ENCODE peak calls at places on chromosomes 7 and 10, in six cellular contexts. N is GM06990, Z is HepG2, I is tibial artery, O is neural crest cell, X is BE2C. S is an unnamed sample.

GRCh38 chr7:44293561-44294324 is 31.7 kb downstream of the CAMK2B start:
- DNase-seq in N (no peak), I (peak), X (peak), Z (no peak), O (no peak), S (no peak)

GRCh38 chr10:70749756-70750155 is 35.4 kb downstream of the TBATA start:
- DNase-seq in N (no peak), I (no peak), Z (no peak), O (no peak), X (no peak), S (no peak)

GRCh38 chr7:132998763-132999162 is 83.1 kb downstream of the CHCHD3 start:
- DNase-seq in O (no peak), Z (no peak), I (no peak), X (no peak), N (no peak), S (no peak)

GRCh38 chr7:158017226-158018060 is 570.2 kb downstream of the PTPRN2 start:
- DNase-seq in Z (no peak), N (no peak), O (no peak), I (peak), X (no peak), S (no peak)

GRCh38 chr7:50348469-50349162 is 44.1 kb downstream of the IKZF1 start:
- DNase-seq in I (no peak), O (no peak), Z (no peak), N (no peak), X (no peak), S (no peak)

GRCh38 chr7:32937344-32938174 is 19.7 kb upstream of the FKBP9 start:
- DNase-seq in N (no peak), O (no peak), I (no peak), Z (peak), X (peak), S (peak)

GRCh38 chr7:118306771-118307170 is 82.3 kb downstream of the ANKRD7 start:
- DNase-seq in Z (no peak), O (no peak), I (no peak), N (no peak), X (no peak), S (no peak)

GRCh38 chr7:85554294-85554877 is 367.5 kb upstream of the SEMA3D start:
- DNase-seq in X (peak), Z (peak), O (peak), N (peak), I (no peak), S (peak)

GRCh38 chr10:54799491-54799890 is 1.5 kb downstream of the PCDH15 start:
- DNase-seq in Z (no peak), X (no peak), N (no peak), O (no peak), I (no peak), S (no peak)

GRCh38 chr7:64907641-64908326 is 4.7 kb downstream of the ZNF273 start:
- DNase-seq in N (no peak), I (no peak), X (no peak), O (no peak), Z (peak), S (no peak)

GRCh38 chr7:46989247-46989646 is 592.7 kb downstream of the TNS3 start:
- DNase-seq in Z (no peak), O (no peak), X (no peak), N (no peak), I (no peak), S (no peak)

GRCh38 chr10:77614778-77615625 is 22.6 kb downstream of the KCNMA1 start:
- DNase-seq in Z (no peak), X (no peak), N (no peak), I (no peak), O (no peak), S (no peak)

GRCh38 chr7:74069086-74069541 is 14.5 kb upstream of the LIMK1 start:
- DNase-seq in I (peak), O (no peak), X (no peak), N (no peak), Z (no peak), S (no peak)

GRCh38 chr10:69679736-69680135 is 49.7 kb downstream of the FAM241B start:
- DNase-seq in N (no peak), X (no peak), Z (no peak), O (no peak), I (peak), S (no peak)

GRCh38 chr7:43018446-43018845 is 86.3 kb downstream of the MRPL32 start:
- DNase-seq in X (no peak), O (no peak), Z (no peak), N (no peak), I (no peak), S (no peak)

GRCh38 chr7:157431951-157432540 is 95.2 kb downstream of the DNAJB6 start:
- DNase-seq in Z (no peak), O (no peak), N (no peak), I (peak), X (no peak), S (no peak)

GRCh38 chr10:5876181-5876768 is 13.4 kb downstream of the ANKRD16 start:
- DNase-seq in N (no peak), Z (no peak), X (peak), O (no peak), I (peak), S (peak)

GRCh38 chr7:157605638-157606037 is 268.8 kb downstream of the DNAJB6 start:
- DNase-seq in Z (no peak), I (no peak), X (no peak), N (no peak), O (no peak), S (no peak)

GRCh38 chr10:132408823-132409666 is 12.0 kb downstream of the PWWP2B start:
- DNase-seq in I (no peak), O (no peak), N (no peak), X (no peak), Z (no peak), S (no peak)

GRCh38 chr10:132408367-132408781 is 11.4 kb downstream of the PWWP2B start:
- DNase-seq in I (no peak), X (no peak), Z (no peak), O (no peak), N (no peak), S (no peak)

GRCh38 chr10:132406750-132407149 is 9.8 kb downstream of the PWWP2B start:
- DNase-seq in O (no peak), N (no peak), X (no peak), I (no peak), Z (no peak), S (no peak)

GRCh38 chr10:132407243-132407746 is 10.3 kb downstream of the PWWP2B start:
- DNase-seq in X (no peak), N (no peak), I (no peak), O (no peak), Z (peak), S (no peak)

DNA sequence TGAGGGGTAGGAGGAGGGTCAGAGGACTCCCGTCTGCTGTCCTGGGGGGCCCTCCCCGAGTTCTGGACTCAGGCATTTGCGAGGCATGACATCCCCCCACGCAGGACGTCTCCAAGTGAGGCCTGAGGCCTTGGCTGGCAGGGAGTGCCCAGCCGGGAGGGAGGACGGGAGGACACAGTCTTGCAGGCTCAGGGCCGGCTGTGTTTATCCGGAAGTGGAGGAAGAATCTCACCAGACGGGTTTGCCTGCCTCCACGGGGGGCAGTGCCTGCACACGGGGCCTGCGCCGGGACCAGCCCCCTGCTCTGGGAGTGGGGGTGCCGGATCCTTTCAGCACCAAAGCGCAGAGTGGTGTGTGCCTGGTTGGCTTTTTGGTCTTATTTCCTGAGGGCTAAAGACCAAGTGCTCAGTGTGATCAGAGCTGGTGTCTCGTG is 10.9 kb downstream of the PWWP2B start:
- DNase-seq in N (no peak), Z (no peak), X (no peak), O (no peak), I (no peak), S (no peak)
- TF ChIP-seq CTCF in N (no peak), Z (peak), X (no peak), O (no peak), I (no peak), S (no peak)

DNA sequence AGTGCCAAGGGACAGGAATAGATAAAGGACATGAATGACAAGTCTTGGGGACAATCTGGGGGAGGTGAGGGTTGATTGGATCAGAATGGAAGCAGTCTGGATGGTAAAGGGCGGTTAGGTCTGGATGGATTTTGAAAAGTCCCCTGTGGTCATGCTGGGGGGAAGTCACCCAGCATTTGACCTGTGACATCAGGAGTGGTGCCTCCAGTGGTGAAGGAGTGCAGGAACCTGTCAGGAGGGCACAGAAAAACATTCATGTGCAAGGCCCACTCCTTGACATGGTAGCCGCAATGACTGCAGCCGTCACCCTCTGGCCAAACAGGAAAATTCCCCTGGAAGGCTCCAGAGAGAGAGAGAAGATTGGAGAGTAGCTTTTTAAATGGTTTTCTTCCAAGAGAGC is 304.8 kb downstream of the GFRA1 start:
- DNase-seq in N (no peak), X (no peak), O (no peak), I (no peak), Z (no peak), S (no peak)
- TF ChIP-seq CTCF in N (no peak), X (no peak), O (no peak), I (no peak), Z (no peak), S (no peak)

DNA sequence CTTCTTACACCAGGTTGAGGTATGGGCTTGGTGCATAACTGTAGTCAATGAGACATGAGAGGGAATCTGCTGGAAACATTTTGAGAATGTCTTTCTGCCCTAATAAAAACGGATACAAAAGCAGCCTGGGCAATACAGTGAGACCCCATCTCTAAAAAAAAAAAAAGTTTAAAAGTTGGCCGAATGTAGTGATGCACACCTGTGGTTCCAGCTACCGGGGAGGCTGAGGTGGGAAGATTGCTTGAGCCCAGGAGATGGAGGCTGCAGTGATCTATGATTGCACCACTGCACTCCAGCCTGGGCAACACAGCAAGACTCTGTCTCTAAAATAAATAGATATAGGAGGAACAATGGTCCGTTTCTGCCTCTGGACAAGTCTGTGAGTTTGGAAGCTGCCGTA is 81.5 kb upstream of the FAM171A1 start:
- DNase-seq in Z (no peak), N (no peak), I (no peak), O (no peak), X (no peak), S (no peak)
- TF ChIP-seq CTCF in Z (no peak), N (no peak), I (no peak), O (no peak), X (no peak), S (no peak)

GRCh38 chr10:712089-712488 is 22.6 kb upstream of the DIP2C start:
- DNase-seq in N (no peak), X (no peak), O (no peak), Z (peak), I (no peak), S (no peak)
- TF ChIP-seq CTCF in N (no peak), X (no peak), O (no peak), Z (no peak), I (no peak), S (no peak)

GRCh38 chr10:59713196-59713821 is 3.7 kb upstream of the SLC16A9 start:
- DNase-seq in I (no peak), N (no peak), X (no peak), Z (no peak), O (no peak), S (no peak)

GRCh38 chr10:59708816-59709471 is 706 bp downstream of the SLC16A9 start:
- DNase-seq in O (peak), N (peak), X (peak), I (peak), Z (no peak), S (no peak)

GRCh38 chr10:59706851-59707797 is 2.5 kb downstream of the SLC16A9 start:
- DNase-seq in N (no peak), I (no peak), Z (no peak), O (no peak), X (no peak), S (no peak)

GRCh38 chr10:59711871-59712491 is 2.3 kb upstream of the SLC16A9 start:
- DNase-seq in Z (no peak), O (no peak), N (no peak), I (no peak), X (peak), S (no peak)

GRCh38 chr10:59709472-59710125 is at the start of gene SLC16A9:
- DNase-seq in I (peak), O (peak), X (peak), Z (peak), N (peak), S (no peak)
- TF ChIP-seq CTCF in I (peak), O (peak), X (peak), Z (peak), N (peak), S (peak)

DNA sequence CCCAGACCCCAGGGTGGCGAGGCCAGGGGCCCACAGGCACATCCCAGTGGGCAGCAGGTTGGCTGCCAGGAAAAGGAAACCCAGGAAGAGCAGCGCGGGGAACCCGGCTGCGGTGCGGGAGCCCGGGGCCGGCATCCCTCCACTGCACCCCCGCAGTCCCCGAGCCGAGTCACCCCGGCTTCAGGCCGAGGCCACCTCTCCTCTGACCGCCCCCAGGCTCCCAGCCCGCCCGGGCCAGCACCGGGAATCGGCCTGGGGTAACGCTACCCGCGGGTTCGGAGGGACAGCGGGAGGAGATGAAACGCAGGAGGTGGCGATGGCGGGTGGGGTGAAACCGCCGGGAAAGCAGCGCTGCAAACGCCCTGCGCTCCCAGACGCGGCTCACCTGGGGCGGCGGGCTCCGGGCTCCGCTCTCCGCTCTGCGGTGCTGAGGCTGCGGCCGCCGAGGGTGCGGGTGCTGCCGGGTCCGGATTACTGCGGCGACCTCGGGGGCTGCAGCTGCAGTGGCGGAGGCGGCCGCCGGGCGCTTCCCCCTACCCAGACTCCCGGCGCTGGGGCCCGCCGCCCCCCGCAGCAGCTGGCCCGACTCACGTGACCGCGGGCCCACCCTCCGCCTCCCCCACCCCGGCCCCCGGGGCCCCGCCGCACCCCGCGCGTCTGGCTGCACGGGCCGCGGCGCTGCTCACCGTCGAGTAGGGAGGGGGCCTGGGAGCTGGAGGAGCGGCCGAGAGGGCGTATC is at the start of gene SCRN1:
- DNase-seq in O (peak), X (peak), Z (peak), N (peak), I (peak), S (no peak)
- TF ChIP-seq CTCF in O (no peak), X (no peak), Z (no peak), N (no peak), I (no peak), S (peak)

GRCh38 chr7:92782855-92783254 is 53.5 kb downstream of the CDK6 start:
- DNase-seq in O (no peak), Z (no peak), N (no peak), X (no peak), I (no peak), S (no peak)

GRCh38 chr7:92782236-92782635 is 54.1 kb downstream of the CDK6 start:
- DNase-seq in O (no peak), X (peak), Z (no peak), N (no peak), I (no peak), S (no peak)

GRCh38 chr7:92777993-92778392 is 58.4 kb downstream of the CDK6 start:
- DNase-seq in I (no peak), N (no peak), O (no peak), Z (no peak), X (no peak), S (no peak)

GRCh38 chr7:92781117-92781720 is 55.2 kb downstream of the CDK6 start:
- DNase-seq in Z (peak), I (no peak), N (no peak), O (no peak), X (peak), S (no peak)

DNA sequence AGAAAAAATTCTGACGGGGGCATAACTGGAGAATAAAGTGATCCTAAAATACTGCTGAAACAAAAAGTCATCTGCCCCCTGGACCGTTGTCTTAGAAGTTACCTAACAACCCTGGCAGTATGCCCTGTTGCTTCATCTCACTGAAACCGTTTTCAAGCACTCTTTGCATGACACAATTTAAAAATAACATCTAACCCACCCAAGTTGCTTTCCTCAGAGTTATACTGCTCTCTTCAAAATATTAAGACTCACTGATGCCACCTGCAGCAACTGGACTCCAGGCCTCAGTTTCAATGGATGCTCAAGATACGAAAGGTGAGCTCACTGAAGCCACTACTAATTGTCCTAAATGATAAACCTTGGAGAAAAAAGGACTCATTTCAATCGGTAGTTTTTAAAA is 57.4 kb downstream of the CDK6 start:
- DNase-seq in X (no peak), I (peak), Z (no peak), O (no peak), N (peak), S (no peak)
- TF ChIP-seq CTCF in X (no peak), I (no peak), Z (no peak), O (no peak), N (peak), S (no peak)

DNA sequence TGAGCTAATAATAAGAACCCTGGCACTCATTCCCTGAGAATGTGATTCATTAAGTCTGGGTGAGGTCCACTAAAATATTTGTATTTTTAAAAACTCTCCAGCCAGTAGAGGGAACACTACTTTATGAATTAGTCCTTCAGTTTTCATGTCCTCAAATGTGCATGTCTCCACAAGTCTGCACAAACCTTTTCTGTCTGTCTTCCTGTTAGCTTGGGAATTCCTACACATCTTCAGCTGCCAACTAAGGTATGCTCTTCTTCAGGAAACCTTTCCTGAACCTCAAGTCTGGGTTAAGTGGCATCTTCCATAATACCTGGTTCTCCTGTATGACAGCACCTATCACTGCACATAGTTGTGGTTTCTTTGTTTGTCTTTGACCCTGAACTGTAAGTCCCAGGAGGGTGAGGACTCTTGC is 119.6 kb upstream of the MKX start:
- DNase-seq in Z (no peak), O (no peak), X (no peak), I (no peak), N (no peak), S (peak)
- TF ChIP-seq CTCF in Z (no peak), O (no peak), X (no peak), I (peak), N (no peak), S (peak)

DNA sequence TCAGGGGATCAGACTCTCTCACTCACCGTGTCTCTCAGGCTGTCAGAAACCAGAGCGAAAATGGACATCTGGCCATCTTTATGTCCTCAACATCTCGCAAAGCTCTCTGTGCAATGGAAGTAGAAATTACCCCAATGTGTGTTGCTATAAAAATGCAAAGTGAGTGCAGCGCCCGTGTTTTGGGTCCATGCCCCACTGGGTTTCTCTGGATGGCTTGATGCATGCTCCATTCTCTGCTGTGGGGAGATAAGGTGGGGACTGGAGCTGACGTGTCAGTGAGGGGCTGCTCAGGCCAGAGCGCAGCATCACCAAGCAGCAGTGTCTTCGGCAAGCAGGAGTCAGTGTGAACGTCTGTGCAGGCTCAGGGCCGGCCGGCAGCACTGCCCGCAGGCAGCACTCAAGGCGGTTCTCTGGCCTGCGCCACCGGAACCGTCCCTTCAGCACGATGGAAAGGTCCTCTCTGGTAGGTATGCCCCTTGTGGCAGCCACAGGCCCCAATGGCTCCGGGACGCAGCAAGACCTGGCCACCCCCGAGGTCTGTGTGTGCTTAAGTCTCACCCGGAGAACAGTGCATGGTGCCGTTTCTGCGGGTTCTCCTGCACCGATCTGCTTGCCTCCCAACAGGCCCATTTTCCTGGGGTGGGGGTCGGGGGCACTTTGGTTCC is 30.2 kb downstream of the WDR86 start:
- DNase-seq in I (no peak), O (no peak), Z (no peak), N (no peak), X (no peak), S (no peak)
- TF ChIP-seq CTCF in I (no peak), O (no peak), Z (no peak), N (no peak), X (no peak), S (no peak)